ENCODE peak calls at places on chromosomes 3 and 15, in seven cellular contexts. B, P, G, E, H, Q and O are unnamed samples.

GRCh38 chr15:68449389-68449788 is 17.4 kb upstream of the ITGA11 start:
- DNase-seq in P (no peak), B (no peak), E (no peak), G (no peak), Q (no peak), H (no peak), O (no peak)

GRCh38 chr15:50380089-50380488 is 25.1 kb upstream of the GABPB1 start:
- DNase-seq in B (no peak), H (no peak), Q (no peak), E (peak; percentile 55), G (no peak), P (no peak), O (no peak)

GRCh38 chr3:30042274-30042859 is 564.0 kb upstream of the TGFBR2 start:
- DNase-seq in E (peak; percentile 88), H (peak; percentile 31), Q (peak; percentile 82), P (peak; percentile 68), G (peak; percentile 89), B (peak; percentile 41), O (peak; percentile 28)

GRCh38 chr3:64187065-64187959 is 38.0 kb downstream of the PRICKLE2 start:
- DNase-seq in G (no peak), Q (no peak), H (peak; percentile 89), P (peak; percentile 52), E (peak; percentile 99), B (peak; percentile 64), O (peak; percentile 42)

GRCh38 chr3:125098929-125099328 is 43.1 kb upstream of the HEG1 start:
- DNase-seq in G (no peak), Q (no peak), P (no peak), H (no peak), B (no peak), E (no peak), O (no peak)

GRCh38 chr15:89089316-89090230 is 1.3 kb downstream of the ABHD2 start:
- DNase-seq in G (peak; percentile 58), P (no peak), B (no peak), H (no peak), Q (no peak), E (no peak), O (no peak)

GRCh38 chr3:106227068-106227467 is 358.3 kb upstream of the CBLB start:
- DNase-seq in Q (no peak), E (no peak), H (no peak), P (no peak), G (no peak), B (no peak), O (no peak)

GRCh38 chr3:121707531-121708273 is 41.8 kb downstream of the GOLGB1 start:
- DNase-seq in P (no peak), G (no peak), H (no peak), E (peak; percentile 46), Q (no peak), B (no peak), O (no peak)

GRCh38 chr3:58306662-58307286 is 454 bp downstream of the HTD2 start:
- DNase-seq in E (peak; percentile 49), P (peak; percentile 43), Q (peak; percentile 17), B (peak; percentile 49), H (peak; percentile 26), G (no peak), O (peak; percentile 47)

GRCh38 chr3:151156618-151157216 is 46.3 kb downstream of the GPR171 start:
- DNase-seq in G (peak; percentile 62), Q (peak; percentile 26), B (peak; percentile 62), P (no peak), E (peak; percentile 79), H (peak; percentile 36), O (no peak)

GRCh38 chr3:143979813-143980212 is 8.2 kb downstream of the DIPK2A start:
- DNase-seq in H (no peak), Q (no peak), B (no peak), P (no peak), E (peak; percentile 38), G (no peak), O (no peak)

GRCh38 chr15:86082619-86083377 is 3.1 kb downstream of the AGBL1 start:
- DNase-seq in G (no peak), E (no peak), H (no peak), P (no peak), B (no peak), Q (no peak), O (peak; percentile 34)

GRCh38 chr3:23873941-23874340 is 42.8 kb downstream of the NKIRAS1 start:
- DNase-seq in P (no peak), Q (no peak), G (no peak), H (no peak), E (peak; percentile 36), B (no peak), O (peak; percentile 53)

GRCh38 chr3:7567160-7567559 is 706.2 kb downstream of the GRM7 start:
- DNase-seq in P (no peak), E (no peak), Q (no peak), G (no peak), H (no peak), B (no peak), O (no peak)

GRCh38 chr15:81091889-81092558 is 42.0 kb upstream of the CFAP161 start:
- DNase-seq in E (peak; percentile 94), H (peak; percentile 78), Q (no peak), B (no peak), P (no peak), G (peak; percentile 27), O (peak; percentile 63)

GRCh38 chr3:187516446-187516845 is 148.3 kb downstream of the RTP4 start:
- DNase-seq in H (no peak), P (no peak), G (no peak), B (no peak), E (no peak), Q (no peak), O (no peak)